ENCODE peak calls at places on chromosome 21, in five cellular contexts. Q, Z, J, O and E are unnamed samples.

GRCh38 chr21:40886006-40886405 is 39.0 kb upstream of the DSCAM start:
- DNase-seq in Z (no peak), O (no peak), J (no peak), Q (no peak), E (no peak)

GRCh38 chr21:21232320-21232719 is 234.1 kb downstream of the NCAM2 start:
- DNase-seq in Z (no peak), J (peak), Q (no peak), O (no peak), E (no peak)

GRCh38 chr21:42562816-42563215 is 49.2 kb downstream of the SLC37A1 start:
- DNase-seq in O (peak), J (no peak), Q (no peak), Z (no peak), E (no peak)

GRCh38 chr21:19648376-19648775 is 1244.8 kb upstream of the TMPRSS15 start:
- DNase-seq in J (no peak), O (no peak), Q (no peak), Z (no peak), E (no peak)

GRCh38 chr21:42089093-42089631 is 18.0 kb downstream of the UMODL1 start:
- DNase-seq in Q (no peak), J (no peak), Z (no peak), O (no peak), E (no peak)

GRCh38 chr21:45465105-45465504 is 60.1 kb downstream of the COL18A1 start:
- DNase-seq in J (no peak), O (no peak), Z (no peak), Q (no peak), E (no peak)

GRCh38 chr21:45281411-45282282 is 6.0 kb downstream of the POFUT2 start:
- DNase-seq in Z (no peak), Q (no peak), J (no peak), O (peak), E (no peak)

GRCh38 chr21:43745772-43746517 is 27.0 kb downstream of the PDXK start:
- DNase-seq in Q (no peak), Z (no peak), O (no peak), J (no peak), E (no peak)

GRCh38 chr21:32137266-32137665 is 141.6 kb downstream of the MIS18A start:
- DNase-seq in Z (no peak), J (no peak), Q (no peak), O (no peak), E (no peak)

GRCh38 chr21:45482899-45483821 is 59.1 kb downstream of the SLC19A1 start:
- DNase-seq in Q (peak), Z (no peak), O (no peak), J (no peak), E (no peak)

GRCh38 chr21:38631171-38631570 is 132.9 kb upstream of the ERG start:
- DNase-seq in Z (no peak), J (no peak), Q (no peak), O (no peak), E (no peak)

GRCh38 chr21:46111193-46111571 is 13.3 kb downstream of the COL6A2 start:
- DNase-seq in Q (no peak), O (peak), Z (peak), J (peak), E (no peak)

GRCh38 chr21:32261929-32262328 is 16.9 kb downstream of the MIS18A start:
- DNase-seq in Z (no peak), J (no peak), Q (no peak), O (no peak), E (no peak)

GRCh38 chr21:37244506-37245083 is 22.5 kb downstream of the VPS26C start:
- DNase-seq in Q (no peak), Z (no peak), O (peak), J (no peak), E (peak)

GRCh38 chr21:16069713-16070112 is 339.9 kb downstream of the USP25 start:
- DNase-seq in J (no peak), Q (no peak), Z (no peak), O (no peak), E (no peak)

GRCh38 chr21:41886331-41886730 is 7.2 kb upstream of the PRDM15 start:
- DNase-seq in J (no peak), Q (no peak), O (no peak), Z (no peak), E (no peak)

GRCh38 chr21:17440955-17441354 is 71.9 kb upstream of the CXADR start:
- DNase-seq in O (no peak), J (no peak), Q (no peak), Z (no peak), E (no peak)

GRCh38 chr21:31201548-31201947 is 142.5 kb downstream of the TIAM1 start:
- DNase-seq in Q (peak), J (no peak), O (no peak), Z (no peak), E (no peak)

GRCh38 chr21:36980280-36981048 is 14.0 kb upstream of the HLCS start:
- DNase-seq in Z (no peak), Q (peak), J (peak), O (peak), E (peak)

GRCh38 chr21:25801217-25802015 is 66.6 kb downstream of the GABPA start:
- DNase-seq in J (peak), Z (peak), O (peak), Q (peak), E (peak)

GRCh38 chr21:15134711-15135110 is 69.9 kb upstream of the NRIP1 start:
- DNase-seq in Z (no peak), Q (no peak), O (no peak), J (no peak), E (no peak)

GRCh38 chr21:31872452-31873274 is at the start of gene HUNK:
- DNase-seq in J (peak), Z (peak), O (peak), Q (peak), E (peak)